ENCODE peak calls at places on chromosome 10, in five cellular contexts. Y is CD8-positive, alpha-beta memory T cell; U is H54; D is retina; S is CD14-positive monocyte. F is an unnamed sample.

GRCh38 chr10:59283456-59284082 is 78.8 kb downstream of the FAM13C start:
- DNase-seq in S (no peak), D (peak; percentile 67), Y (no peak), U (no peak), F (peak; percentile 51)

GRCh38 chr10:78348416-78349164 is 314.9 kb downstream of the RPS24 start:
- DNase-seq in D (no peak), S (no peak), Y (no peak), U (no peak), F (no peak)

GRCh38 chr10:61024801-61025201 is 80.8 kb upstream of the RHOBTB1 start:
- DNase-seq in Y (no peak), U (no peak), S (no peak), D (peak; percentile 30), F (peak; percentile 64)

GRCh38 chr10:15325243-15326002 is 45.7 kb downstream of the FAM171A1 start:
- DNase-seq in Y (no peak), U (peak; percentile 64), S (no peak), D (no peak), F (no peak)

GRCh38 chr10:34979938-34980337 is 110.2 kb downstream of the CUL2 start:
- DNase-seq in U (no peak), S (no peak), D (no peak), Y (no peak), F (no peak)

GRCh38 chr10:96380821-96381220 is 22.0 kb upstream of the OPALIN start:
- DNase-seq in D (no peak), S (peak; percentile 86), U (peak; percentile 33), Y (no peak), F (no peak)

GRCh38 chr10:75544923-75545322 is 113.5 kb downstream of the LRMDA start:
- DNase-seq in S (no peak), Y (no peak), D (no peak), U (no peak), F (no peak)

GRCh38 chr10:73865107-73865458 is 9.3 kb downstream of the CAMK2G start:
- DNase-seq in Y (no peak), S (no peak), U (no peak), D (no peak), F (no peak)

GRCh38 chr10:46248651-46249131 is 38.1 kb upstream of the ANTXRL start:
- DNase-seq in Y (no peak), S (no peak), D (no peak), U (no peak), F (no peak)

F was measured in neural progenitor cell.